ENCODE peak calls at places on chromosomes 13 and 19, in eight cellular contexts. One of them, this sample, is unnamed.

GRCh38 chr13:101919541-101920306 is 467.2 kb downstream of the ITGBL1 start:
- DNase-seq in astrocyte: peak; percentile 23
- DNase-seq in IMR-90: peak; percentile 10
- DNase-seq in lower leg skin: no peak
- DNase-seq in AG09309: no peak
- DNase-seq in right cardiac atrium: peak; percentile 68
- DNase-seq in mesendoderm: peak; percentile 65
- DNase-seq in effector memory CD4-positive, alpha-beta T cell: no peak
- DNase-seq in this sample: no peak

GRCh38 chr13:30338952-30339351 is 31.6 kb upstream of the KATNAL1 start:
- DNase-seq in mesendoderm: no peak
- DNase-seq in IMR-90: no peak
- DNase-seq in lower leg skin: no peak
- DNase-seq in astrocyte: no peak
- DNase-seq in effector memory CD4-positive, alpha-beta T cell: no peak
- DNase-seq in AG09309: no peak
- DNase-seq in right cardiac atrium: no peak
- DNase-seq in this sample: no peak

GRCh38 chr19:33416307-33417215 is 43.1 kb downstream of the CEBPG start:
- DNase-seq in lower leg skin: no peak
- DNase-seq in IMR-90: peak; percentile 68
- DNase-seq in astrocyte: peak; percentile 41
- DNase-seq in AG09309: no peak
- DNase-seq in mesendoderm: peak; percentile 81
- DNase-seq in right cardiac atrium: peak; percentile 81
- DNase-seq in effector memory CD4-positive, alpha-beta T cell: peak; percentile 52
- DNase-seq in this sample: peak; percentile 43

GRCh38 chr13:41352935-41353801 is 42.1 kb downstream of the NAA16 start:
- DNase-seq in IMR-90: peak; percentile 59
- DNase-seq in mesendoderm: peak; percentile 79
- DNase-seq in right cardiac atrium: no peak
- DNase-seq in lower leg skin: no peak
- DNase-seq in astrocyte: peak; percentile 15
- DNase-seq in AG09309: no peak
- DNase-seq in effector memory CD4-positive, alpha-beta T cell: peak; percentile 53
- DNase-seq in this sample: peak; percentile 64

GRCh38 chr13:89755729-89756492 is 1591.6 kb upstream of the MIR17HG start:
- DNase-seq in lower leg skin: no peak
- DNase-seq in mesendoderm: peak; percentile 11
- DNase-seq in effector memory CD4-positive, alpha-beta T cell: no peak
- DNase-seq in right cardiac atrium: no peak
- DNase-seq in astrocyte: no peak
- DNase-seq in IMR-90: no peak
- DNase-seq in AG09309: no peak
- DNase-seq in this sample: no peak

GRCh38 chr13:64029343-64030093 is 2613.9 kb upstream of the PCDH20 start:
- DNase-seq in right cardiac atrium: no peak
- DNase-seq in effector memory CD4-positive, alpha-beta T cell: no peak
- DNase-seq in lower leg skin: no peak
- DNase-seq in IMR-90: no peak
- DNase-seq in mesendoderm: no peak
- DNase-seq in astrocyte: no peak
- DNase-seq in AG09309: no peak
- DNase-seq in this sample: no peak

GRCh38 chr19:1237754-1238372 is at the start of gene CBARP:
- DNase-seq in IMR-90: no peak
- DNase-seq in effector memory CD4-positive, alpha-beta T cell: no peak
- DNase-seq in AG09309: no peak
- DNase-seq in astrocyte: no peak
- DNase-seq in lower leg skin: no peak
- DNase-seq in mesendoderm: no peak
- DNase-seq in right cardiac atrium: peak; percentile 77
- DNase-seq in this sample: no peak

GRCh38 chr19:44845286-44845611 is 848 bp upstream of the NECTIN2 start:
- DNase-seq in AG09309: no peak
- DNase-seq in right cardiac atrium: peak; percentile 73
- DNase-seq in mesendoderm: no peak
- DNase-seq in effector memory CD4-positive, alpha-beta T cell: no peak
- DNase-seq in astrocyte: no peak
- DNase-seq in lower leg skin: no peak
- DNase-seq in IMR-90: no peak
- DNase-seq in this sample: no peak

GRCh38 chr13:79075703-79076102 is 330.4 kb downstream of the RBM26 start:
- DNase-seq in astrocyte: no peak
- DNase-seq in effector memory CD4-positive, alpha-beta T cell: no peak
- DNase-seq in AG09309: no peak
- DNase-seq in lower leg skin: no peak
- DNase-seq in right cardiac atrium: no peak
- DNase-seq in mesendoderm: no peak
- DNase-seq in IMR-90: no peak
- DNase-seq in this sample: no peak

GRCh38 chr13:93080587-93080986 is 146.0 kb upstream of the GPC6 start:
- DNase-seq in astrocyte: peak; percentile 90
- DNase-seq in right cardiac atrium: no peak
- DNase-seq in AG09309: no peak
- DNase-seq in IMR-90: peak; percentile 10
- DNase-seq in lower leg skin: no peak
- DNase-seq in mesendoderm: no peak
- DNase-seq in effector memory CD4-positive, alpha-beta T cell: no peak
- DNase-seq in this sample: peak; percentile 72

GRCh38 chr19:2339644-2340310 is 11.3 kb downstream of the SPPL2B start:
- DNase-seq in astrocyte: no peak
- DNase-seq in lower leg skin: no peak
- DNase-seq in mesendoderm: no peak
- DNase-seq in right cardiac atrium: peak; percentile 54
- DNase-seq in effector memory CD4-positive, alpha-beta T cell: no peak
- DNase-seq in AG09309: no peak
- DNase-seq in IMR-90: no peak
- DNase-seq in this sample: no peak

GRCh38 chr19:41366089-41366488 is 2.1 kb upstream of the B9D2 start:
- DNase-seq in effector memory CD4-positive, alpha-beta T cell: no peak
- DNase-seq in right cardiac atrium: peak; percentile 10
- DNase-seq in astrocyte: no peak
- DNase-seq in mesendoderm: no peak
- DNase-seq in lower leg skin: no peak
- DNase-seq in IMR-90: no peak
- DNase-seq in AG09309: no peak
- DNase-seq in this sample: peak; percentile 41

GRCh38 chr19:13861714-13862531 is 15.0 kb upstream of the NANOS3 start:
- DNase-seq in mesendoderm: peak; percentile 93
- DNase-seq in IMR-90: peak; percentile 87
- DNase-seq in right cardiac atrium: peak; percentile 98
- DNase-seq in lower leg skin: peak; percentile 99
- DNase-seq in AG09309: no peak
- DNase-seq in effector memory CD4-positive, alpha-beta T cell: peak; percentile 90
- DNase-seq in astrocyte: peak; percentile 77
- DNase-seq in this sample: no peak

GRCh38 chr19:55546822-55547614 is 1.7 kb upstream of the SBK3 start:
- DNase-seq in lower leg skin: peak; percentile 94
- DNase-seq in astrocyte: peak; percentile 82
- DNase-seq in AG09309: peak; percentile 49
- DNase-seq in right cardiac atrium: peak; percentile 94
- DNase-seq in effector memory CD4-positive, alpha-beta T cell: no peak
- DNase-seq in mesendoderm: no peak
- DNase-seq in IMR-90: peak; percentile 84
- DNase-seq in this sample: no peak

GRCh38 chr13:112509190-112509589 is 78.8 kb downstream of the TUBGCP3 start:
- DNase-seq in lower leg skin: no peak
- DNase-seq in right cardiac atrium: no peak
- DNase-seq in effector memory CD4-positive, alpha-beta T cell: no peak
- DNase-seq in astrocyte: no peak
- DNase-seq in IMR-90: no peak
- DNase-seq in mesendoderm: peak; percentile 28
- DNase-seq in AG09309: no peak
- DNase-seq in this sample: no peak

GRCh38 chr19:13302521-13303270 is 152.5 kb downstream of the IER2 start:
- DNase-seq in mesendoderm: peak; percentile 52
- DNase-seq in effector memory CD4-positive, alpha-beta T cell: no peak
- DNase-seq in lower leg skin: no peak
- DNase-seq in right cardiac atrium: peak; percentile 55
- DNase-seq in AG09309: no peak
- DNase-seq in IMR-90: no peak
- DNase-seq in astrocyte: no peak
- DNase-seq in this sample: no peak

GRCh38 chr13:41015920-41016319 is 3.2 kb downstream of the ELF1 start:
- DNase-seq in lower leg skin: no peak
- DNase-seq in astrocyte: no peak
- DNase-seq in IMR-90: no peak
- DNase-seq in effector memory CD4-positive, alpha-beta T cell: no peak
- DNase-seq in AG09309: no peak
- DNase-seq in right cardiac atrium: no peak
- DNase-seq in mesendoderm: no peak
- DNase-seq in this sample: no peak

GRCh38 chr19:47418595-47419036 is 711 bp downstream of the MEIS3 start:
- DNase-seq in astrocyte: no peak
- DNase-seq in IMR-90: no peak
- DNase-seq in AG09309: no peak
- DNase-seq in effector memory CD4-positive, alpha-beta T cell: no peak
- DNase-seq in right cardiac atrium: no peak
- DNase-seq in lower leg skin: no peak
- DNase-seq in mesendoderm: no peak
- DNase-seq in this sample: no peak

GRCh38 chr19:58395220-58395978 is at the start of gene RNF225:
- DNase-seq in astrocyte: no peak
- DNase-seq in effector memory CD4-positive, alpha-beta T cell: no peak
- DNase-seq in right cardiac atrium: peak; percentile 42
- DNase-seq in IMR-90: no peak
- DNase-seq in AG09309: no peak
- DNase-seq in lower leg skin: no peak
- DNase-seq in mesendoderm: peak; percentile 79
- DNase-seq in this sample: no peak
- H3K4me3 ChIP-seq in astrocyte: no peak within 1 kb of the TSS
- H3K4me3 ChIP-seq in effector memory CD4-positive, alpha-beta T cell: no peak within 1 kb of the TSS
- H3K4me3 ChIP-seq in right cardiac atrium: no peak within 1 kb of the TSS
- H3K4me3 ChIP-seq in IMR-90: no peak within 1 kb of the TSS
- H3K4me3 ChIP-seq in AG09309: no peak within 1 kb of the TSS
- H3K4me3 ChIP-seq in lower leg skin: no peak within 1 kb of the TSS
- H3K4me3 ChIP-seq in mesendoderm: no peak within 1 kb of the TSS
- H3K4me3 ChIP-seq in this sample: no peak within 1 kb of the TSS

DNA sequence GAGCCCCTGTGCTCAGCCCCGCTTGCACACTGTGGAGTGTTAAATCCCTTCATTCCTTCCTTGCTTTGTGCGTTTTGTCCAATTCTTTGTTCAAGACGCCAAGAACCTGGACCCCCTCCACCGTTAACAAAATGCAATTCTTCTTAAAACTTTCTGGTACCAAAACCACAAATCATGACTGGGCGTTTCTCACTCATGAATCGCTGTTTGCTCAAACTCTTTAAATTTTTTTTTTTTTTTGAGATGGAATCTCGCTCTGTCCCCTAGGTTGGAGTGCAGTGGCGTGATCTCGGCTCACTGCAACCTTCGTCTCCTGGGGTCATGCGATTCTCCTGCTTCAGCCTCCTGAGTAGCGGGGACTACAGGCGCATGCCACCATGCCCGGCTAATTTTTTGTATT is 841 bp downstream of the ZNF20 start:
- DNase-seq in right cardiac atrium: no peak
- DNase-seq in mesendoderm: no peak
- DNase-seq in IMR-90: peak; percentile 8
- DNase-seq in effector memory CD4-positive, alpha-beta T cell: no peak
- DNase-seq in astrocyte: peak; percentile 22
- DNase-seq in AG09309: no peak
- DNase-seq in lower leg skin: peak; percentile 40
- DNase-seq in this sample: no peak
- H3K4me3 ChIP-seq in right cardiac atrium: peak overlapping the region; percentile 98
- H3K4me3 ChIP-seq in mesendoderm: peak overlapping the region; percentile 91
- H3K4me3 ChIP-seq in IMR-90: peak overlapping the region; percentile 96
- H3K4me3 ChIP-seq in effector memory CD4-positive, alpha-beta T cell: peak overlapping the region; percentile 92
- H3K4me3 ChIP-seq in astrocyte: peak overlapping the region; percentile 77
- H3K4me3 ChIP-seq in AG09309: peak overlapping the region; percentile 96
- H3K4me3 ChIP-seq in lower leg skin: peak overlapping the region; percentile 62
- H3K4me3 ChIP-seq in this sample: peak overlapping the region; percentile 79

DNA sequence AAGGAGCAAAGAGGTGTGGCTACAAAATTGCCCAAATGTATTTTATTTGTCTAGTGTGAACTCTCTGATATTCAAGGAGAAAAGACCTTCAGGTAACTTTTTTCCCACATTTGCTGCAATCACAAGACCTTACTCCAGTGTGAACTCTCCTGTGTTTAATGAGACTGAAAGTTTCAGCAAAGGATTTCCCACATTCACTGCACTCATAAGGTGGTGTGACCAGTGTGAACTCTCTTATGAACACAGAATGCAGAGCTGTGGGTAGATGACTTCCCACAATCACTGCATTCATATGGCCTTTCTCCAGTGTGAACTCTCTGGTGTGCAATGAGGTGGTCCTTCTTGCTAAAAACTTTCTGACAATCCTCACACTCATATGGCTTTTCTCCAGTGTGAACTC is 16.4 kb downstream of the ZNF814 start:
- DNase-seq in right cardiac atrium: no peak
- DNase-seq in AG09309: no peak
- DNase-seq in effector memory CD4-positive, alpha-beta T cell: no peak
- DNase-seq in mesendoderm: peak; percentile 34
- DNase-seq in astrocyte: no peak
- DNase-seq in IMR-90: no peak
- DNase-seq in lower leg skin: no peak
- DNase-seq in this sample: no peak
- H3K4me3 ChIP-seq in right cardiac atrium: no peak overlapping the region
- H3K4me3 ChIP-seq in AG09309: no peak overlapping the region
- H3K4me3 ChIP-seq in effector memory CD4-positive, alpha-beta T cell: no peak overlapping the region
- H3K4me3 ChIP-seq in mesendoderm: no peak overlapping the region
- H3K4me3 ChIP-seq in astrocyte: no peak overlapping the region
- H3K4me3 ChIP-seq in IMR-90: no peak overlapping the region
- H3K4me3 ChIP-seq in lower leg skin: no peak overlapping the region
- H3K4me3 ChIP-seq in this sample: no peak overlapping the region

DNA sequence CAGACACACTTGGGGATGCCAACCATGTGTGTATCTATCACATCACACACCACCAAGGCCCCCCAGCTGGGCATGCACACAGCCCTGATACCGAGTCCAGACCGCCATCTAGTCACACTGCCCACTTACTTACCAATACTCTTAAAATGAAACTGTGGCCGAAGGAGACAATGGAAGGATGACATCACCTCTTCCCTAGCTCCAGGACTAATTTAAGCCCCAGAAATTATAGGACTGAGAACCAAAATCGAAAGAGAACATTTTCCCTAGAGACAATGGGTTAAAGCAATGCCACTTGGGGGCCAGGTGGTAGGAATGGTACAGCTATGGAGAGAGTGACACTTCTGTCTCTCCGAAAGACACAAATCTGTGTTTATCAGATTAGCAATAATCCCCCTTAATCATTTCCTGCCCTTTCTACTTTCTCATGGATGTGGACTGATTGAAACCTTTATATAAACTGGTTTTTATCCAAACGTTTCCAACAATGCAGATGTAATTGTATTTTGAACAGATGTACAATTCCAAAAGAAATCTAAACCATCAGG is 663 bp upstream of the GGACT start:
- DNase-seq in lower leg skin: no peak
- DNase-seq in effector memory CD4-positive, alpha-beta T cell: no peak
- DNase-seq in right cardiac atrium: no peak
- DNase-seq in IMR-90: no peak
- DNase-seq in astrocyte: no peak
- DNase-seq in AG09309: no peak
- DNase-seq in mesendoderm: no peak
- DNase-seq in this sample: no peak
- H3K4me3 ChIP-seq in lower leg skin: no peak overlapping the region
- H3K4me3 ChIP-seq in effector memory CD4-positive, alpha-beta T cell: peak overlapping the region; percentile 38
- H3K4me3 ChIP-seq in right cardiac atrium: no peak overlapping the region
- H3K4me3 ChIP-seq in IMR-90: no peak overlapping the region
- H3K4me3 ChIP-seq in astrocyte: no peak overlapping the region
- H3K4me3 ChIP-seq in AG09309: no peak overlapping the region
- H3K4me3 ChIP-seq in mesendoderm: no peak overlapping the region
- H3K4me3 ChIP-seq in this sample: no peak overlapping the region

GRCh38 chr19:38846097-38846496 is 3.7 kb downstream of the HNRNPL start:
- DNase-seq in astrocyte: no peak
- DNase-seq in AG09309: no peak
- DNase-seq in IMR-90: no peak
- DNase-seq in effector memory CD4-positive, alpha-beta T cell: no peak
- DNase-seq in right cardiac atrium: peak; percentile 2
- DNase-seq in mesendoderm: no peak
- DNase-seq in lower leg skin: no peak
- DNase-seq in this sample: no peak
- H3K4me3 ChIP-seq in astrocyte: no peak overlapping the region
- H3K4me3 ChIP-seq in AG09309: no peak overlapping the region
- H3K4me3 ChIP-seq in IMR-90: no peak overlapping the region
- H3K4me3 ChIP-seq in effector memory CD4-positive, alpha-beta T cell: no peak overlapping the region
- H3K4me3 ChIP-seq in right cardiac atrium: no peak overlapping the region
- H3K4me3 ChIP-seq in mesendoderm: no peak overlapping the region
- H3K4me3 ChIP-seq in lower leg skin: no peak overlapping the region
- H3K4me3 ChIP-seq in this sample: no peak overlapping the region